ENCODE peak calls at places on chromosomes 3 and 15, in nine cellular contexts. One of them, this sample, is unnamed.

GRCh38 chr15:88629071-88629470 is 7.9 kb downstream of the AEN start:
- DNase-seq in neural progenitor cell: no peak
- DNase-seq in OCI-LY7: no peak
- DNase-seq in GM23248: no peak
- DNase-seq in HCT116: no peak
- DNase-seq in SK-N-SH: no peak
- DNase-seq in MM.1S: no peak
- DNase-seq in hepatocyte: no peak
- DNase-seq in PC-3: no peak
- DNase-seq in this sample: no peak

GRCh38 chr3:71423151-71423906 is 160.2 kb downstream of the FOXP1 start:
- DNase-seq in neural progenitor cell: peak; percentile 13
- DNase-seq in OCI-LY7: peak; percentile 64
- DNase-seq in GM23248: no peak
- DNase-seq in HCT116: no peak
- DNase-seq in SK-N-SH: peak; percentile 49
- DNase-seq in MM.1S: no peak
- DNase-seq in hepatocyte: peak; percentile 44
- DNase-seq in PC-3: peak; percentile 97
- DNase-seq in this sample: no peak

GRCh38 chr3:185594073-185594472 is 8.0 kb downstream of the SENP2 start:
- DNase-seq in neural progenitor cell: no peak
- DNase-seq in OCI-LY7: no peak
- DNase-seq in GM23248: no peak
- DNase-seq in HCT116: no peak
- DNase-seq in SK-N-SH: no peak
- DNase-seq in MM.1S: no peak
- DNase-seq in hepatocyte: no peak
- DNase-seq in PC-3: no peak
- DNase-seq in this sample: no peak

GRCh38 chr3:184710870-184711365 is 946 bp downstream of the MAGEF1 start:
- DNase-seq in neural progenitor cell: no peak
- DNase-seq in OCI-LY7: peak; percentile 74
- DNase-seq in GM23248: peak; percentile 58
- DNase-seq in HCT116: no peak
- DNase-seq in SK-N-SH: no peak
- DNase-seq in MM.1S: peak; percentile 67
- DNase-seq in hepatocyte: no peak
- DNase-seq in PC-3: no peak
- DNase-seq in this sample: no peak

GRCh38 chr15:80072285-80072684 is 12.8 kb downstream of the ZFAND6 start:
- DNase-seq in neural progenitor cell: peak; percentile 82
- DNase-seq in OCI-LY7: peak; percentile 85
- DNase-seq in GM23248: peak; percentile 90
- DNase-seq in HCT116: peak; percentile 87
- DNase-seq in SK-N-SH: peak; percentile 73
- DNase-seq in MM.1S: peak; percentile 91
- DNase-seq in hepatocyte: peak; percentile 81
- DNase-seq in PC-3: peak; percentile 92
- DNase-seq in this sample: peak; percentile 91

GRCh38 chr3:136790786-136791185 is 28.1 kb upstream of the SLC35G2 start:
- DNase-seq in neural progenitor cell: no peak
- DNase-seq in OCI-LY7: no peak
- DNase-seq in GM23248: no peak
- DNase-seq in HCT116: no peak
- DNase-seq in SK-N-SH: no peak
- DNase-seq in MM.1S: no peak
- DNase-seq in hepatocyte: no peak
- DNase-seq in PC-3: no peak
- DNase-seq in this sample: no peak

GRCh38 chr3:86388848-86389247 is 602.1 kb downstream of the VGLL3 start:
- DNase-seq in neural progenitor cell: no peak
- DNase-seq in OCI-LY7: no peak
- DNase-seq in GM23248: no peak
- DNase-seq in HCT116: no peak
- DNase-seq in SK-N-SH: peak; percentile 2
- DNase-seq in MM.1S: no peak
- DNase-seq in hepatocyte: no peak
- DNase-seq in PC-3: peak; percentile 13
- DNase-seq in this sample: peak; percentile 37

GRCh38 chr15:85704720-85705119 is 90.0 kb downstream of the KLHL25 start:
- DNase-seq in neural progenitor cell: no peak
- DNase-seq in OCI-LY7: no peak
- DNase-seq in GM23248: peak; percentile 68
- DNase-seq in HCT116: no peak
- DNase-seq in SK-N-SH: no peak
- DNase-seq in MM.1S: no peak
- DNase-seq in hepatocyte: no peak
- DNase-seq in PC-3: no peak
- DNase-seq in this sample: no peak

GRCh38 chr15:44157679-44158078 is 37.4 kb downstream of the FRMD5 start:
- DNase-seq in neural progenitor cell: no peak
- DNase-seq in OCI-LY7: no peak
- DNase-seq in GM23248: peak; percentile 81
- DNase-seq in HCT116: peak; percentile 96
- DNase-seq in SK-N-SH: no peak
- DNase-seq in MM.1S: no peak
- DNase-seq in hepatocyte: peak; percentile 23
- DNase-seq in PC-3: peak; percentile 97
- DNase-seq in this sample: no peak

GRCh38 chr3:117278424-117279190 is 569.0 kb downstream of the TUSC7 start:
- DNase-seq in neural progenitor cell: no peak
- DNase-seq in OCI-LY7: no peak
- DNase-seq in GM23248: peak; percentile 25
- DNase-seq in HCT116: peak; percentile 8
- DNase-seq in SK-N-SH: peak; percentile 33
- DNase-seq in MM.1S: no peak
- DNase-seq in hepatocyte: peak; percentile 67
- DNase-seq in PC-3: peak; percentile 50
- DNase-seq in this sample: no peak

GRCh38 chr3:64158334-64158733 is 66.9 kb downstream of the PRICKLE2 start:
- DNase-seq in neural progenitor cell: no peak
- DNase-seq in OCI-LY7: no peak
- DNase-seq in GM23248: peak; percentile 24
- DNase-seq in HCT116: no peak
- DNase-seq in SK-N-SH: no peak
- DNase-seq in MM.1S: no peak
- DNase-seq in hepatocyte: no peak
- DNase-seq in PC-3: peak; percentile 64
- DNase-seq in this sample: no peak

GRCh38 chr15:99674279-99674678 is 59.0 kb downstream of the LYSMD4 start:
- DNase-seq in neural progenitor cell: no peak
- DNase-seq in OCI-LY7: no peak
- DNase-seq in GM23248: no peak
- DNase-seq in HCT116: no peak
- DNase-seq in SK-N-SH: no peak
- DNase-seq in MM.1S: no peak
- DNase-seq in hepatocyte: no peak
- DNase-seq in PC-3: no peak
- DNase-seq in this sample: no peak

GRCh38 chr3:5784656-5785055 is 597.1 kb downstream of the EDEM1 start:
- DNase-seq in neural progenitor cell: no peak
- DNase-seq in OCI-LY7: no peak
- DNase-seq in GM23248: no peak
- DNase-seq in HCT116: no peak
- DNase-seq in SK-N-SH: no peak
- DNase-seq in MM.1S: no peak
- DNase-seq in hepatocyte: no peak
- DNase-seq in PC-3: no peak
- DNase-seq in this sample: no peak

GRCh38 chr3:172635588-172635987 is 75.3 kb downstream of the NCEH1 start:
- DNase-seq in neural progenitor cell: no peak
- DNase-seq in OCI-LY7: no peak
- DNase-seq in GM23248: peak; percentile 38
- DNase-seq in HCT116: peak; percentile 22
- DNase-seq in SK-N-SH: no peak
- DNase-seq in MM.1S: no peak
- DNase-seq in hepatocyte: no peak
- DNase-seq in PC-3: peak; percentile 45
- DNase-seq in this sample: no peak

GRCh38 chr3:26624209-26624775 is 1.7 kb downstream of the LRRC3B start:
- DNase-seq in neural progenitor cell: peak; percentile 57
- DNase-seq in OCI-LY7: no peak
- DNase-seq in GM23248: no peak
- DNase-seq in HCT116: no peak
- DNase-seq in SK-N-SH: no peak
- DNase-seq in MM.1S: no peak
- DNase-seq in hepatocyte: peak; percentile 8
- DNase-seq in PC-3: no peak
- DNase-seq in this sample: peak; percentile 76

GRCh38 chr3:26621176-26621575 is 1.4 kb upstream of the LRRC3B start:
- DNase-seq in neural progenitor cell: no peak
- DNase-seq in OCI-LY7: no peak
- DNase-seq in GM23248: no peak
- DNase-seq in HCT116: no peak
- DNase-seq in SK-N-SH: no peak
- DNase-seq in MM.1S: no peak
- DNase-seq in hepatocyte: no peak
- DNase-seq in PC-3: no peak
- DNase-seq in this sample: no peak

GRCh38 chr3:26623409-26624208 is 1.0 kb downstream of the LRRC3B start:
- DNase-seq in neural progenitor cell: peak; percentile 65
- DNase-seq in OCI-LY7: no peak
- DNase-seq in GM23248: no peak
- DNase-seq in HCT116: no peak
- DNase-seq in SK-N-SH: peak; percentile 51
- DNase-seq in MM.1S: no peak
- DNase-seq in hepatocyte: peak; percentile 16
- DNase-seq in PC-3: no peak
- DNase-seq in this sample: peak; percentile 85

GRCh38 chr3:26621891-26622633 is 510 bp upstream of the LRRC3B start:
- DNase-seq in neural progenitor cell: peak; percentile 36
- DNase-seq in OCI-LY7: no peak
- DNase-seq in GM23248: no peak
- DNase-seq in HCT116: no peak
- DNase-seq in SK-N-SH: no peak
- DNase-seq in MM.1S: no peak
- DNase-seq in hepatocyte: peak; percentile 7
- DNase-seq in PC-3: no peak
- DNase-seq in this sample: peak; percentile 39

GRCh38 chr3:26622634-26623408 is at the start of gene LRRC3B:
- DNase-seq in neural progenitor cell: peak; percentile 89
- DNase-seq in OCI-LY7: no peak
- DNase-seq in GM23248: no peak
- DNase-seq in HCT116: no peak
- DNase-seq in SK-N-SH: peak; percentile 75
- DNase-seq in MM.1S: no peak
- DNase-seq in hepatocyte: peak; percentile 37
- DNase-seq in PC-3: no peak
- DNase-seq in this sample: peak; percentile 86
- TF ChIP-seq EZH2phosphoT487 in neural progenitor cell: peak; percentile 18
- TF ChIP-seq EZH2phosphoT487 in OCI-LY7: no peak
- TF ChIP-seq EZH2phosphoT487 in GM23248: no peak
- TF ChIP-seq EZH2phosphoT487 in HCT116: no peak
- TF ChIP-seq EZH2phosphoT487 in SK-N-SH: no peak
- TF ChIP-seq EZH2phosphoT487 in MM.1S: no peak
- TF ChIP-seq EZH2phosphoT487 in hepatocyte: no peak
- TF ChIP-seq EZH2phosphoT487 in PC-3: no peak
- TF ChIP-seq EZH2phosphoT487 in this sample: no peak

GRCh38 chr15:78056714-78057269 is 20.7 kb downstream of the TBC1D2B start:
- DNase-seq in neural progenitor cell: no peak
- DNase-seq in OCI-LY7: peak; percentile 88
- DNase-seq in GM23248: peak; percentile 70
- DNase-seq in HCT116: no peak
- DNase-seq in SK-N-SH: no peak
- DNase-seq in MM.1S: peak; percentile 67
- DNase-seq in hepatocyte: no peak
- DNase-seq in PC-3: peak; percentile 54
- DNase-seq in this sample: no peak
- H2AFZ ChIP-seq in neural progenitor cell: no peak overlapping the region
- H2AFZ ChIP-seq in OCI-LY7: no peak overlapping the region
- H2AFZ ChIP-seq in GM23248: no peak overlapping the region
- H2AFZ ChIP-seq in HCT116: no peak overlapping the region
- H2AFZ ChIP-seq in SK-N-SH: no peak overlapping the region
- H2AFZ ChIP-seq in MM.1S: no peak overlapping the region
- H2AFZ ChIP-seq in hepatocyte: no peak overlapping the region
- H2AFZ ChIP-seq in PC-3: no peak overlapping the region
- H2AFZ ChIP-seq in this sample: no peak overlapping the region

DNA sequence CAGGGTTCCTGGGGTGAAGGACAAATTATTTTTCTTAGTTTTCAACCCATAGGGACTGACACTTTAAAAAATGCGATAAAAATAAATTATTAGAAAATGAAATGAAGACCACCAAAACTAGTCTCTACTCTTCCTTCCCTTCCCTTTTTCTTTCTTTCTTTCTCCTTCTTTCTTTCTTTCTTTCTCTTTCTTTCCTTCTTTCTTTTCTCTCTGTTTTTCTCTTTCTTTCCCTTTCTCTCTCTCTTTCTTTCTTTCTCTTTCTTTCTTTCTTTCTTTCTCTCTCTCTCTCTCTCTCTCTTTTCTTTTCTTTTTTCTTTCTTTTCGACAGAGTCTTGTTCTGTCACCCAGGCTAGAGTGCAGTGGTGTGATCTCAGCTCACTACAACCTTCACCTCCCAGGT is 99.3 kb upstream of the TNFAIP8L3 start:
- DNase-seq in neural progenitor cell: no peak
- DNase-seq in OCI-LY7: no peak
- DNase-seq in GM23248: no peak
- DNase-seq in HCT116: no peak
- DNase-seq in SK-N-SH: no peak
- DNase-seq in MM.1S: no peak
- DNase-seq in hepatocyte: no peak
- DNase-seq in PC-3: no peak
- DNase-seq in this sample: no peak
- TF ChIP-seq EZH2phosphoT487 in neural progenitor cell: no peak
- TF ChIP-seq EZH2phosphoT487 in OCI-LY7: no peak
- TF ChIP-seq EZH2phosphoT487 in GM23248: no peak
- TF ChIP-seq EZH2phosphoT487 in HCT116: no peak
- TF ChIP-seq EZH2phosphoT487 in SK-N-SH: no peak
- TF ChIP-seq EZH2phosphoT487 in MM.1S: no peak
- TF ChIP-seq EZH2phosphoT487 in hepatocyte: no peak
- TF ChIP-seq EZH2phosphoT487 in PC-3: no peak
- TF ChIP-seq EZH2phosphoT487 in this sample: no peak

DNA sequence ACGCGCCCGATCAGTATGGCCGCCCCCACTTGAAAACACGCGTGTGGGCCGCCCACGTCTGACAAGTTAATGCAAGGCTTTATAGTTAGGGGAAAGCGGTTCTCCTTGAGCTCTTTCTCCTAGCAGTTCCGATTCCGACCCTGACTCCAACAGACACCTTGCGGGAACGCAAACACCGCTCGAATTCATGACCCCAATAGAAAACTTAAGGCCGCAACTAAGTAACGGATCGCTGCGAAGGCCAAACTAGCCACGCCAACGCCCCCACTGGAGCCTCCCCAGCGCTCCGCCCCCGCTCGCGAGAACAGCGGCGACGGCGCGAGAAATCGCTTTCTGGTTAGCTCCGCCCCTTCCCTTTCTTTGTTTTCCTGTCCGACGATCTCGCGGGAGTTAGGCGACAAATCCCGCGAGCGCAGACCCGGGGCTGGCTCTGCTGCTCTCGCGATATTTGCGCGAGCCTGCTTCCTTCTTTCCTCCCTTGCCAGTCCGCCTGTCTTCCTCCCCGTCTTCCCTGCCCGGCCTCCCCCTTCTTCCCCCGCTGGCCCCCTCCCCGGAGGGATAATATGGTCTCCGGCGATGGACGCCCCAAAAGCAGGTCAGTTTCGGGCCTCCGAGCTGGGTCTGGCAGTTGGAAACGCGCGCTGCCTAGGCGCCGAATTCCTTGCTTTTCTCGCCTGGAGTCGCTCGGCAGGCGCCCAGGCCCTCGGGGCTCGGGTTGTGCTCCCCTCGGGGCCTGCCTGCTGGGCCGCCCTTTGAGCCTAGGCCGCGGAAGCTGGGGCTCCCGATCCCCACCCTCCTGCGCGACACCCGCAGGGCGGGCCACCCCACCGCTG is at the start of gene IREB2:
- DNase-seq in neural progenitor cell: peak; percentile 99
- DNase-seq in OCI-LY7: peak; percentile 99
- DNase-seq in GM23248: peak; percentile 100
- DNase-seq in HCT116: peak; percentile 97
- DNase-seq in SK-N-SH: peak; percentile 99
- DNase-seq in MM.1S: peak; percentile 98
- DNase-seq in hepatocyte: peak; percentile 100
- DNase-seq in PC-3: peak; percentile 97
- DNase-seq in this sample: peak; percentile 99
- H2AFZ ChIP-seq in neural progenitor cell: peak within 1 kb of the TSS; percentile 80
- H2AFZ ChIP-seq in OCI-LY7: peak within 1 kb of the TSS; percentile 85
- H2AFZ ChIP-seq in GM23248: peak within 1 kb of the TSS; percentile 97
- H2AFZ ChIP-seq in HCT116: peak within 1 kb of the TSS; percentile 77
- H2AFZ ChIP-seq in SK-N-SH: peak within 1 kb of the TSS; percentile 98
- H2AFZ ChIP-seq in MM.1S: peak within 1 kb of the TSS; percentile 92
- H2AFZ ChIP-seq in hepatocyte: peak within 1 kb of the TSS; percentile 72
- H2AFZ ChIP-seq in PC-3: peak within 1 kb of the TSS; percentile 91
- H2AFZ ChIP-seq in this sample: peak within 1 kb of the TSS; percentile 93